ENCODE peak calls at places on chromosomes 5 and 9, in eight cellular contexts. One of them, this sample, is unnamed. For H3K36me3 and H3K4me1, the result is how much of the 10 kb centered on the place peaks cover.

GRCh38 chr5:10612251-10612650 is 48.4 kb downstream of the ANKRD33B start:
- DNase-seq in spleen: no peak
- DNase-seq in fibroblast of lung: no peak
- DNase-seq in CD8-positive, alpha-beta T cell: no peak
- DNase-seq in endodermal cell: peak
- DNase-seq in cardiac muscle cell: no peak
- DNase-seq in tibial nerve: no peak
- DNase-seq in PC-9: no peak
- DNase-seq in this sample: no peak

GRCh38 chr5:138706655-138707480 is 46.4 kb upstream of the CTNNA1 start:
- DNase-seq in spleen: no peak
- DNase-seq in fibroblast of lung: peak
- DNase-seq in CD8-positive, alpha-beta T cell: no peak
- DNase-seq in endodermal cell: peak
- DNase-seq in cardiac muscle cell: peak
- DNase-seq in tibial nerve: no peak
- DNase-seq in PC-9: no peak
- DNase-seq in this sample: peak

GRCh38 chr9:136805207-136805740 is 2.5 kb upstream of the RABL6 start:
- DNase-seq in spleen: no peak
- DNase-seq in fibroblast of lung: no peak
- DNase-seq in CD8-positive, alpha-beta T cell: no peak
- DNase-seq in endodermal cell: no peak
- DNase-seq in cardiac muscle cell: no peak
- DNase-seq in tibial nerve: no peak
- DNase-seq in PC-9: no peak
- DNase-seq in this sample: no peak

GRCh38 chr5:108521841-108522506 is 140.1 kb upstream of the FBXL17 start:
- DNase-seq in spleen: no peak
- DNase-seq in fibroblast of lung: peak
- DNase-seq in CD8-positive, alpha-beta T cell: peak
- DNase-seq in endodermal cell: peak
- DNase-seq in cardiac muscle cell: peak
- DNase-seq in tibial nerve: no peak
- DNase-seq in PC-9: no peak
- DNase-seq in this sample: no peak

GRCh38 chr9:70861797-70862196 is 259.6 kb downstream of the TRPM3 start:
- DNase-seq in spleen: no peak
- DNase-seq in fibroblast of lung: no peak
- DNase-seq in CD8-positive, alpha-beta T cell: no peak
- DNase-seq in endodermal cell: no peak
- DNase-seq in cardiac muscle cell: no peak
- DNase-seq in tibial nerve: no peak
- DNase-seq in PC-9: no peak
- DNase-seq in this sample: no peak

GRCh38 chr9:123806829-123807228 is 123.1 kb downstream of the DENND1A start:
- DNase-seq in spleen: no peak
- DNase-seq in fibroblast of lung: no peak
- DNase-seq in CD8-positive, alpha-beta T cell: no peak
- DNase-seq in endodermal cell: no peak
- DNase-seq in cardiac muscle cell: no peak
- DNase-seq in tibial nerve: no peak
- DNase-seq in PC-9: no peak
- DNase-seq in this sample: no peak

GRCh38 chr9:95740217-95741004 is 135.1 kb upstream of the ERCC6L2 start:
- DNase-seq in spleen: no peak
- DNase-seq in fibroblast of lung: no peak
- DNase-seq in CD8-positive, alpha-beta T cell: no peak
- DNase-seq in endodermal cell: no peak
- DNase-seq in cardiac muscle cell: no peak
- DNase-seq in tibial nerve: no peak
- DNase-seq in PC-9: no peak
- DNase-seq in this sample: no peak

GRCh38 chr9:20463823-20464222 is 158.5 kb downstream of the MLLT3 start:
- DNase-seq in spleen: no peak
- DNase-seq in fibroblast of lung: no peak
- DNase-seq in CD8-positive, alpha-beta T cell: no peak
- DNase-seq in endodermal cell: no peak
- DNase-seq in cardiac muscle cell: no peak
- DNase-seq in tibial nerve: no peak
- DNase-seq in PC-9: no peak
- DNase-seq in this sample: no peak

GRCh38 chr9:76868897-76869296 is 37.0 kb downstream of the PRUNE2 start:
- DNase-seq in spleen: no peak
- DNase-seq in fibroblast of lung: no peak
- DNase-seq in CD8-positive, alpha-beta T cell: no peak
- DNase-seq in endodermal cell: no peak
- DNase-seq in cardiac muscle cell: no peak
- DNase-seq in tibial nerve: no peak
- DNase-seq in PC-9: no peak
- DNase-seq in this sample: no peak

GRCh38 chr5:170681013-170681433 is 102.5 kb upstream of the GABRP start:
- DNase-seq in spleen: no peak
- DNase-seq in fibroblast of lung: peak
- DNase-seq in CD8-positive, alpha-beta T cell: no peak
- DNase-seq in endodermal cell: peak
- DNase-seq in cardiac muscle cell: peak
- DNase-seq in tibial nerve: no peak
- DNase-seq in PC-9: no peak
- DNase-seq in this sample: peak

GRCh38 chr5:62286834-62287611 is 19.0 kb upstream of the KIF2A start:
- DNase-seq in spleen: no peak
- DNase-seq in fibroblast of lung: no peak
- DNase-seq in CD8-positive, alpha-beta T cell: no peak
- DNase-seq in endodermal cell: no peak
- DNase-seq in cardiac muscle cell: no peak
- DNase-seq in tibial nerve: no peak
- DNase-seq in PC-9: no peak
- DNase-seq in this sample: no peak

GRCh38 chr5:144947019-144947418 is 776.3 kb downstream of the KCTD16 start:
- DNase-seq in spleen: no peak
- DNase-seq in fibroblast of lung: no peak
- DNase-seq in CD8-positive, alpha-beta T cell: no peak
- DNase-seq in endodermal cell: no peak
- DNase-seq in cardiac muscle cell: no peak
- DNase-seq in tibial nerve: no peak
- DNase-seq in PC-9: no peak
- DNase-seq in this sample: no peak

GRCh38 chr9:137550958-137551655 is 572 bp upstream of the MRPL41 start:
- DNase-seq in spleen: peak
- DNase-seq in fibroblast of lung: no peak
- DNase-seq in CD8-positive, alpha-beta T cell: no peak
- DNase-seq in endodermal cell: no peak
- DNase-seq in cardiac muscle cell: no peak
- DNase-seq in tibial nerve: no peak
- DNase-seq in PC-9: peak
- DNase-seq in this sample: no peak

GRCh38 chr5:57117601-57118000 is 56.3 kb upstream of the GPBP1 start:
- DNase-seq in spleen: no peak
- DNase-seq in fibroblast of lung: no peak
- DNase-seq in CD8-positive, alpha-beta T cell: peak
- DNase-seq in endodermal cell: no peak
- DNase-seq in cardiac muscle cell: no peak
- DNase-seq in tibial nerve: no peak
- DNase-seq in PC-9: no peak
- DNase-seq in this sample: no peak

GRCh38 chr9:85262333-85262732 is 479.4 kb downstream of the AGTPBP1 start:
- DNase-seq in spleen: no peak
- DNase-seq in fibroblast of lung: no peak
- DNase-seq in CD8-positive, alpha-beta T cell: no peak
- DNase-seq in endodermal cell: no peak
- DNase-seq in cardiac muscle cell: peak
- DNase-seq in tibial nerve: no peak
- DNase-seq in PC-9: no peak
- DNase-seq in this sample: no peak

GRCh38 chr5:28408186-28408585 is 1369.8 kb upstream of the CDH9 start:
- DNase-seq in spleen: no peak
- DNase-seq in fibroblast of lung: no peak
- DNase-seq in CD8-positive, alpha-beta T cell: no peak
- DNase-seq in endodermal cell: no peak
- DNase-seq in cardiac muscle cell: peak
- DNase-seq in tibial nerve: no peak
- DNase-seq in PC-9: peak
- DNase-seq in this sample: no peak

GRCh38 chr5:10306806-10307205 is 896 bp downstream of the CMBL start:
- DNase-seq in spleen: no peak
- DNase-seq in fibroblast of lung: no peak
- DNase-seq in CD8-positive, alpha-beta T cell: no peak
- DNase-seq in endodermal cell: no peak
- DNase-seq in cardiac muscle cell: no peak
- DNase-seq in tibial nerve: no peak
- DNase-seq in PC-9: no peak
- DNase-seq in this sample: no peak

GRCh38 chr5:36891266-36891665 is 14.7 kb downstream of the NIPBL start:
- DNase-seq in spleen: no peak
- DNase-seq in fibroblast of lung: no peak
- DNase-seq in CD8-positive, alpha-beta T cell: no peak
- DNase-seq in endodermal cell: no peak
- DNase-seq in cardiac muscle cell: no peak
- DNase-seq in tibial nerve: no peak
- DNase-seq in PC-9: no peak
- DNase-seq in this sample: no peak

GRCh38 chr9:113026200-113026599 is 14.2 kb upstream of the ZNF883 start:
- DNase-seq in spleen: no peak
- DNase-seq in fibroblast of lung: peak
- DNase-seq in CD8-positive, alpha-beta T cell: no peak
- DNase-seq in endodermal cell: no peak
- DNase-seq in cardiac muscle cell: no peak
- DNase-seq in tibial nerve: no peak
- DNase-seq in PC-9: no peak
- DNase-seq in this sample: no peak

GRCh38 chr9:122334916-122335315 is 35.9 kb upstream of the PTGS1 start:
- DNase-seq in spleen: no peak
- DNase-seq in fibroblast of lung: no peak
- DNase-seq in CD8-positive, alpha-beta T cell: no peak
- DNase-seq in endodermal cell: peak
- DNase-seq in cardiac muscle cell: peak
- DNase-seq in tibial nerve: no peak
- DNase-seq in PC-9: no peak
- DNase-seq in this sample: no peak

GRCh38 chr5:55338810-55339243 is 31.0 kb downstream of the MTREX start:
- DNase-seq in spleen: no peak
- DNase-seq in fibroblast of lung: no peak
- DNase-seq in CD8-positive, alpha-beta T cell: no peak
- DNase-seq in endodermal cell: no peak
- DNase-seq in cardiac muscle cell: no peak
- DNase-seq in tibial nerve: no peak
- DNase-seq in PC-9: no peak
- DNase-seq in this sample: no peak

GRCh38 chr5:55343107-55343506 is 35.3 kb downstream of the MTREX start:
- DNase-seq in spleen: no peak
- DNase-seq in fibroblast of lung: no peak
- DNase-seq in CD8-positive, alpha-beta T cell: no peak
- DNase-seq in endodermal cell: no peak
- DNase-seq in cardiac muscle cell: no peak
- DNase-seq in tibial nerve: no peak
- DNase-seq in PC-9: no peak
- DNase-seq in this sample: no peak

GRCh38 chr5:55343609-55344008 is 35.8 kb downstream of the MTREX start:
- DNase-seq in spleen: no peak
- DNase-seq in fibroblast of lung: no peak
- DNase-seq in CD8-positive, alpha-beta T cell: no peak
- DNase-seq in endodermal cell: no peak
- DNase-seq in cardiac muscle cell: no peak
- DNase-seq in tibial nerve: no peak
- DNase-seq in PC-9: no peak
- DNase-seq in this sample: no peak

GRCh38 chr5:55345327-55345726 is 37.5 kb downstream of the MTREX start:
- DNase-seq in spleen: no peak
- DNase-seq in fibroblast of lung: no peak
- DNase-seq in CD8-positive, alpha-beta T cell: no peak
- DNase-seq in endodermal cell: no peak
- DNase-seq in cardiac muscle cell: no peak
- DNase-seq in tibial nerve: no peak
- DNase-seq in PC-9: no peak
- DNase-seq in this sample: no peak

GRCh38 chr5:55344392-55344992 is 36.7 kb downstream of the MTREX start:
- DNase-seq in spleen: no peak
- DNase-seq in fibroblast of lung: peak
- DNase-seq in CD8-positive, alpha-beta T cell: peak
- DNase-seq in endodermal cell: peak
- DNase-seq in cardiac muscle cell: peak
- DNase-seq in tibial nerve: peak
- DNase-seq in PC-9: peak
- DNase-seq in this sample: no peak
- H3K36me3 ChIP-seq in spleen: half or more
- H3K36me3 ChIP-seq in fibroblast of lung: under half
- H3K36me3 ChIP-seq in CD8-positive, alpha-beta T cell: under half
- H3K36me3 ChIP-seq in endodermal cell: half or more
- H3K36me3 ChIP-seq in cardiac muscle cell: under half
- H3K36me3 ChIP-seq in tibial nerve: under half
- H3K36me3 ChIP-seq in PC-9: under half
- H3K36me3 ChIP-seq in this sample: half or more

DNA sequence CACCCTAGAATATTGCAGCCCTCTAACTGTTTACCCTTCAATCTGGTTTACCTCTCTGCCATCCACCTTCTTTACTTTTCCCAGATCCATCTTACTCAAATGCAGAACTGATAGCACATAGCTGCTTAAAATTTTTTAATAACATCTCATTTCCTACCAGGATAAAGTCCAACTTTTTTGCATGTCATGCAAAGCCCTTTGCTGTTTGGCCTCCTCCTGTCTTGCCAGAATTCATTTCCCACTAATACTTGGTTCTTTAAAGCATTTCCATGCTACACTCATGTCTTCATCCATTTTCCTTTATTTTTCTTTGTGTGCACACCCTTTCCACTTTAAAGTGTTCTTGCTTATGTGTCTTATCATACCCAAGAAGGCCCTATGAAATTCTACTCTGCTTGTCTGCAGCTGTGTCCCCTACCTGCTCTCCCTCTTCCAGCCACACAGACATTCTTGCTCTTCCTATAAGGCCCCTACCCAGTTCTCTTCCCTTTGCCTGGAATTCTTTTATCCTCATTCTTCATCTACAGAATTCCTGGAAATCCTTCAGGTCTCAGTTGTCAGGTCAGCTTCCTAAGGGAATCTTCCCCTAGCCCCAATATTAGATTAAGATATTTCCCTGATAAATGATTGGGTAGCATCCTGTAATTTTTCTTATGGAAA is 50.3 kb downstream of the TLE4 start:
- DNase-seq in spleen: no peak
- DNase-seq in fibroblast of lung: no peak
- DNase-seq in CD8-positive, alpha-beta T cell: no peak
- DNase-seq in endodermal cell: no peak
- DNase-seq in cardiac muscle cell: no peak
- DNase-seq in tibial nerve: no peak
- DNase-seq in PC-9: no peak
- DNase-seq in this sample: no peak
- H3K4me1 ChIP-seq in spleen: half or more
- H3K4me1 ChIP-seq in fibroblast of lung: under half
- H3K4me1 ChIP-seq in CD8-positive, alpha-beta T cell: under half
- H3K4me1 ChIP-seq in endodermal cell: under half
- H3K4me1 ChIP-seq in cardiac muscle cell: under half
- H3K4me1 ChIP-seq in tibial nerve: under half
- H3K4me1 ChIP-seq in PC-9: under half
- H3K4me1 ChIP-seq in this sample: under half

GRCh38 chr9:78783743-78784142 is 486.8 kb downstream of the PSAT1 start:
- DNase-seq in spleen: no peak
- DNase-seq in fibroblast of lung: no peak
- DNase-seq in CD8-positive, alpha-beta T cell: no peak
- DNase-seq in endodermal cell: peak
- DNase-seq in cardiac muscle cell: no peak
- DNase-seq in tibial nerve: no peak
- DNase-seq in PC-9: no peak
- DNase-seq in this sample: no peak
- TF ChIP-seq CTCF in spleen: no peak
- TF ChIP-seq CTCF in fibroblast of lung: peak
- TF ChIP-seq CTCF in CD8-positive, alpha-beta T cell: no peak
- TF ChIP-seq CTCF in endodermal cell: peak
- TF ChIP-seq CTCF in cardiac muscle cell: peak
- TF ChIP-seq CTCF in tibial nerve: no peak
- TF ChIP-seq CTCF in PC-9: no peak
- TF ChIP-seq CTCF in this sample: no peak

GRCh38 chr5:177526191-177526590 is 9.4 kb upstream of the DDX41 start:
- DNase-seq in spleen: peak
- DNase-seq in fibroblast of lung: no peak
- DNase-seq in CD8-positive, alpha-beta T cell: no peak
- DNase-seq in endodermal cell: no peak
- DNase-seq in cardiac muscle cell: no peak
- DNase-seq in tibial nerve: no peak
- DNase-seq in PC-9: no peak
- DNase-seq in this sample: no peak
- H3K36me3 ChIP-seq in spleen: half or more
- H3K36me3 ChIP-seq in fibroblast of lung: under half
- H3K36me3 ChIP-seq in CD8-positive, alpha-beta T cell: under half
- H3K36me3 ChIP-seq in endodermal cell: half or more
- H3K36me3 ChIP-seq in cardiac muscle cell: under half
- H3K36me3 ChIP-seq in tibial nerve: under half
- H3K36me3 ChIP-seq in PC-9: under half
- H3K36me3 ChIP-seq in this sample: under half

This sample was measured in heart left ventricle.